ENCODE peak calls at places on chromosomes 11 and 22, in five cellular contexts. F, C, B, U and X are unnamed samples.

GRCh38 chr22:20380486-20380885 is 13.5 kb upstream of the ZNF74 start:
- DNase-seq in F (no peak), B (no peak), C (no peak), U (no peak), X (no peak)

GRCh38 chr11:69466039-69466438 is 15.4 kb upstream of the LINC01488 start:
- DNase-seq in C (no peak), B (no peak), U (no peak), F (no peak), X (no peak)

GRCh38 chr11:115345840-115346239 is 158.4 kb downstream of the CADM1 start:
- DNase-seq in F (no peak), B (no peak), U (no peak), C (no peak), X (no peak)

GRCh38 chr11:114285599-114285998 is 10.6 kb upstream of the NNMT start:
- DNase-seq in B (peak), F (no peak), U (no peak), C (no peak), X (peak)

GRCh38 chr11:64665381-64665780 is 57.6 kb downstream of the NRXN2 start:
- DNase-seq in U (no peak), C (no peak), F (no peak), B (peak), X (no peak)

GRCh38 chr11:65150513-65151271 is 16.4 kb upstream of the SYVN1 start:
- DNase-seq in U (peak), B (peak), F (peak), C (peak), X (peak)

GRCh38 chr22:31248138-31248745 is 36.1 kb downstream of the LIMK2 start:
- DNase-seq in U (peak), F (no peak), B (peak), C (peak), X (peak)

GRCh38 chr11:87374206-87374793 is 336.6 kb downstream of the TMEM135 start:
- DNase-seq in U (no peak), F (no peak), C (no peak), B (no peak), X (peak)

GRCh38 chr11:63998558-63999348 is 12.5 kb downstream of the OTUB1 start:
- DNase-seq in U (peak), B (peak), C (no peak), F (peak), X (no peak)

GRCh38 chr11:17221968-17222367 is 14.2 kb upstream of the PIK3C2A start:
- DNase-seq in U (no peak), F (no peak), B (peak), C (no peak), X (peak)

GRCh38 chr22:42964994-42965699 is 49.8 kb downstream of the PACSIN2 start:
- DNase-seq in B (peak), U (no peak), F (no peak), C (no peak), X (no peak)

GRCh38 chr11:12019337-12019736 is 10.9 kb upstream of the DKK3 start:
- DNase-seq in C (no peak), U (peak), F (no peak), B (no peak), X (peak)

GRCh38 chr22:20175597-20175900 is 24.7 kb upstream of the CCDC188 start:
- DNase-seq in F (peak), B (no peak), C (no peak), U (no peak), X (no peak)

GRCh38 chr11:5564259-5565019 is 16.1 kb upstream of the OR52H1 start:
- DNase-seq in C (no peak), F (no peak), U (no peak), B (no peak), X (peak)

GRCh38 chr11:64793271-64794160 is 9.5 kb downstream of the MAP4K2 start:
- DNase-seq in U (no peak), B (no peak), F (no peak), C (no peak), X (no peak)

GRCh38 chr11:73283316-73284035 is 11.3 kb downstream of the P2RY6 start:
- DNase-seq in B (no peak), U (no peak), F (no peak), C (no peak), X (no peak)

GRCh38 chr11:112285918-112286317 is 25.3 kb upstream of the PLET1 start:
- DNase-seq in U (no peak), C (no peak), B (no peak), F (no peak), X (peak)

GRCh38 chr11:86551286-86551685 is 121.1 kb downstream of the ME3 start:
- DNase-seq in C (no peak), F (peak), B (peak), U (no peak), X (peak)

GRCh38 chr11:4092031-4092430 is 2.6 kb upstream of the RRM1 start:
- DNase-seq in F (no peak), C (no peak), B (no peak), U (no peak), X (no peak)

GRCh38 chr11:101860694-101861371 is 54.0 kb upstream of the CEP126 start:
- DNase-seq in B (peak), F (peak), U (peak), C (peak), X (peak)

GRCh38 chr22:35470903-35471321 is 69.7 kb upstream of the RASD2 start:
- DNase-seq in C (no peak), F (peak), U (no peak), B (no peak), X (no peak)

GRCh38 chr22:26565889-26566288 is 24.0 kb downstream of the TPST2 start:
- DNase-seq in U (no peak), B (no peak), F (no peak), C (no peak), X (no peak)

GRCh38 chr11:105219269-105219668 is 79.7 kb upstream of the CARD18 start:
- DNase-seq in C (no peak), U (no peak), B (peak), F (no peak), X (no peak)

GRCh38 chr11:133413726-133414125 is 118.6 kb downstream of the OPCML start:
- DNase-seq in C (no peak), B (no peak), F (no peak), U (no peak), X (no peak)

GRCh38 chr22:33986954-33987353 is 66.7 kb upstream of the LARGE1 start:
- DNase-seq in C (no peak), F (no peak), U (no peak), B (no peak), X (no peak)

GRCh38 chr11:127890026-127890611 is 697.2 kb downstream of the ETS1 start:
- DNase-seq in U (no peak), C (no peak), F (no peak), B (peak), X (peak)

GRCh38 chr11:130209128-130209932 is 49.7 kb downstream of the ST14 start:
- DNase-seq in F (no peak), C (peak), U (peak), B (no peak), X (no peak)

GRCh38 chr11:58575377-58576020 is at the start of gene LPXN:
- DNase-seq in U (no peak), C (peak), B (peak), F (no peak), X (peak)

GRCh38 chr11:114846040-114846791 is 167.9 kb downstream of the NXPE2 start:
- DNase-seq in U (no peak), B (no peak), C (no peak), F (peak), X (no peak)

GRCh38 chr11:60334005-60334620 is 7.1 kb downstream of the MS4A6E start:
- DNase-seq in C (peak), U (peak), F (peak), B (peak), X (peak)

GRCh38 chr22:22982616-22983015 is 87.7 kb upstream of the GNAZ start:
- DNase-seq in F (no peak), B (no peak), U (no peak), C (no peak), X (no peak)

GRCh38 chr11:67657300-67657699 is 6.8 kb upstream of the ACY3 start:
- DNase-seq in F (no peak), B (no peak), C (no peak), U (no peak), X (no peak)

GRCh38 chr11:26028294-26028954 is 303.5 kb upstream of the ANO3 start:
- DNase-seq in B (peak), U (no peak), F (peak), C (no peak), X (peak)

GRCh38 chr22:22746963-22747933 is 102.8 kb downstream of the GGTLC2 start:
- DNase-seq in C (peak), F (no peak), B (no peak), U (no peak), X (no peak)

GRCh38 chr11:120912915-120913314 is 111.0 kb upstream of the TBCEL start:
- DNase-seq in C (no peak), B (no peak), U (no peak), F (no peak), X (no peak)

GRCh38 chr11:120909676-120910215 is 114.2 kb upstream of the TBCEL start:
- DNase-seq in F (no peak), B (no peak), U (no peak), C (no peak), X (no peak)

GRCh38 chr11:120912504-120912903 is 111.4 kb upstream of the TBCEL start:
- DNase-seq in C (no peak), F (peak), B (peak), U (no peak), X (peak)

GRCh38 chr11:120914021-120914420 is 109.9 kb upstream of the TBCEL start:
- DNase-seq in F (no peak), B (no peak), C (no peak), U (no peak), X (no peak)

DNA sequence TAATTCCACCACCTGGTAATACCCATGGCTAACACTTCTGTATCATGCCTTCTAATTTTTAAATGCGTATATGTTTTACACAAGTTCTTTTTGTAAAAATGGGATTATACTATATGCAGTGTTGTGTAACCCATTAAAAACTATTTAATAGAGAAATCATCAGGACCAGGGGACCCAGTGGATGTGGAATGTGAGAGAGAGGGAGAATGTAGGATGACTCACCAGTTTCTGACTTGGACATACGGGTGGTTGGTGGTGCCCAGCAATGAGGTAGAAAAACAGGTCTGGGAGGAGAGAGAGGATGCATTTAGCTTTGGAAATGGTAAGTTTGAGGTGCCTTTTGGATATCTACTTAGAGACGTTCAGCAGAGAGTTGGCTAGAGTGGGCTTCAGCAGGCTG is 112.0 kb upstream of the TBCEL start:
- DNase-seq in B (peak), U (no peak), C (no peak), F (no peak), X (no peak)
- H3K4me3 ChIP-seq in B (no peak), U (no peak), C (no peak), F (no peak), X (no peak)

GRCh38 chr11:3021125-3021524 is 29.0 kb upstream of the NAP1L4 start:
- DNase-seq in B (peak), C (peak), U (peak), F (peak), X (peak)
- TF ChIP-seq CTCF in B (peak), C (peak), U (no peak), F (peak), X (peak)

GRCh38 chr11:94401773-94402265 is 600 bp upstream of the GPR83 start:
- DNase-seq in B (no peak), F (no peak), U (no peak), C (no peak), X (peak)
- H3K4me3 ChIP-seq in B (no peak), F (peak), U (no peak), C (peak), X (peak)

GRCh38 chr11:126361400-126361799 is 5.9 kb downstream of the ST3GAL4 start:
- DNase-seq in C (no peak), F (no peak), B (no peak), U (no peak), X (no peak)

GRCh38 chr11:126357969-126358762 is 2.7 kb downstream of the ST3GAL4 start:
- DNase-seq in B (no peak), C (no peak), U (no peak), F (no peak), X (no peak)

GRCh38 chr11:126358763-126359160 is 3.3 kb downstream of the ST3GAL4 start:
- DNase-seq in F (no peak), U (no peak), B (no peak), C (no peak), X (no peak)

GRCh38 chr11:126360049-126360446 is 4.6 kb downstream of the ST3GAL4 start:
- DNase-seq in U (no peak), F (no peak), B (no peak), C (no peak), X (no peak)

DNA sequence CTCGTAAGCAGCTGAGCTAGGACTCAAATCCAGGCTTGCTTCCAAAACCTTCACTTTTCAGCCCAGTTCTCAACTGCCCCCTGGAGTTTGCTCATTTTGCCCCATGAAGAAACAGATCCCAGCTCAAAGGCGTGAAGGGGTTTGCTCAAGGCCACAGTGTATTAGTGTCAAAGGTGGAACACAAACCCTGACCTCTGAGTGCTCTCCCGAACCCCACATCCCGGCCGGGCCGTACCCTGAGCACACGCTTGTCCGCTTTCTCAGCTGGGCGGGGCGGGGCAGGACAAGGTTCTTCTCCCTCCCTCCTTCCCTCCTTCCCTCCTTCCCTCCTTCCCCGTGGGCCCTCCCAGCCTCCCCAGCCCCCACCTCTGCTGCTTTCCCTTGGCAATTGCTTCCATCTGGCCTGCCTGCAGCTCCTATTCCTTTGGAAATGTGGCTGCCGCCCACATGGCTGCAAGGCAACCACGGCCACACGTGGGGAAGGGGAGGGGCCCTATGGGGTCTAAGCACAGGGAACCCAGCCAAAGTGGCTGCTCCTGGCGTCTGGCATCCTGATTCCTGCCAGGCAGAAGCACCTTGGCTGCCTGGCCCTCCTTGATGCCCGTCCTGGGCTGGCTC is 4.1 kb downstream of the ST3GAL4 start:
- DNase-seq in B (no peak), U (no peak), C (peak), F (no peak), X (peak)
- TF ChIP-seq CTCF in B (no peak), U (no peak), C (no peak), F (no peak), X (peak)

GRCh38 chr22:46774456-46775363 is 12.3 kb downstream of the TBC1D22A start:
- DNase-seq in F (no peak), B (no peak), C (no peak), U (no peak), X (no peak)
- H3K4me3 ChIP-seq in F (peak), B (no peak), C (peak), U (no peak), X (no peak)

GRCh38 chr11:34667810-34668582 is 47.1 kb downstream of the EHF start:
- DNase-seq in F (peak), U (no peak), C (no peak), B (peak), X (no peak)
- TF ChIP-seq CTCF in F (no peak), U (no peak), C (no peak), B (no peak), X (no peak)

GRCh38 chr11:45704133-45704532 is 38.7 kb upstream of the CHST1 start:
- DNase-seq in B (no peak), U (no peak), C (no peak), F (no peak), X (no peak)

GRCh38 chr11:45698777-45699497 is 33.5 kb upstream of the CHST1 start:
- DNase-seq in C (no peak), B (no peak), F (no peak), U (no peak), X (no peak)

GRCh38 chr11:45704635-45705034 is 39.2 kb upstream of the CHST1 start:
- DNase-seq in C (no peak), F (no peak), B (no peak), U (no peak), X (no peak)

GRCh38 chr11:45702511-45702910 is 37.1 kb upstream of the CHST1 start:
- DNase-seq in B (no peak), U (no peak), C (no peak), F (no peak), X (no peak)
- H3K4me3 ChIP-seq in B (no peak), U (no peak), C (no peak), F (no peak), X (no peak)